ENCODE peak calls at places on chromosome 19, in eight cellular contexts. Z, S, X, G, C, V, O and Q are unnamed samples. For H3K4me1, the result is how much of the 10 kb centered on the place peaks cover.

GRCh38 chr19:49809155-49809986 is 3.7 kb downstream of the FUZ start:
- DNase-seq in O (peak), Z (peak), X (no peak), G (no peak), C (no peak), V (peak), S (peak), Q (peak)

GRCh38 chr19:10390652-10391286 is 10.4 kb upstream of the TYK2 start:
- DNase-seq in X (peak), C (no peak), S (peak), V (peak), G (peak), O (peak), Z (peak), Q (peak)

GRCh38 chr19:34976611-34977010 is 12.6 kb upstream of the ZNF792 start:
- DNase-seq in X (no peak), V (no peak), G (no peak), C (no peak), O (peak), S (no peak), Z (no peak), Q (no peak)

GRCh38 chr19:1001538-1002166 is 1.4 kb downstream of the GRIN3B start:
- DNase-seq in V (peak), X (peak), Z (peak), S (peak), O (no peak), G (no peak), C (no peak), Q (peak)

GRCh38 chr19:18100710-18101109 is 3.1 kb downstream of the MAST3 start:
- DNase-seq in V (peak), Z (peak), C (no peak), G (no peak), S (no peak), X (no peak), O (no peak), Q (no peak)

GRCh38 chr19:58059003-58059671 is at the start of gene ZNF135:
- DNase-seq in C (no peak), G (peak), Z (peak), S (peak), V (peak), O (peak), X (peak), Q (peak)

GRCh38 chr19:51301266-51301665 is 10.2 kb upstream of the IGLON5 start:
- DNase-seq in S (no peak), V (no peak), X (no peak), Z (no peak), O (no peak), G (no peak), C (no peak), Q (no peak)

GRCh38 chr19:57949296-57949695 is 1.8 kb upstream of the ZNF256 start:
- DNase-seq in X (no peak), O (no peak), S (no peak), G (no peak), V (no peak), C (no peak), Z (no peak), Q (no peak)

GRCh38 chr19:11480927-11481776 is at the start of gene ELAVL3:
- DNase-seq in O (no peak), G (no peak), C (no peak), Z (peak), S (no peak), X (no peak), V (no peak), Q (peak)

GRCh38 chr19:51090471-51090870 is 7.8 kb upstream of the KLK14 start:
- DNase-seq in C (no peak), O (no peak), X (no peak), V (no peak), G (no peak), Z (no peak), S (no peak), Q (no peak)

GRCh38 chr19:11659612-11660011 is 62.3 kb downstream of the ZNF627 start:
- DNase-seq in S (no peak), O (no peak), Z (no peak), X (no peak), V (no peak), G (no peak), C (no peak), Q (no peak)

GRCh38 chr19:12885749-12886706 is 973 bp downstream of the KLF1 start:
- DNase-seq in S (no peak), Z (peak), X (peak), O (no peak), V (no peak), C (no peak), G (no peak), Q (peak)

GRCh38 chr19:18612772-18613588 is at the start of gene TMEM59L:
- DNase-seq in C (no peak), Z (peak), S (no peak), O (no peak), X (no peak), V (peak), G (no peak), Q (peak)

GRCh38 chr19:15300533-15301194 is 31.7 kb downstream of the BRD4 start:
- DNase-seq in G (peak), O (no peak), V (no peak), Z (no peak), X (no peak), S (no peak), C (no peak), Q (no peak)

GRCh38 chr19:40650749-40651305 is 39.6 kb downstream of the NUMBL start:
- DNase-seq in Z (no peak), X (no peak), C (no peak), S (no peak), O (peak), V (no peak), G (peak), Q (no peak)

GRCh38 chr19:2266183-2266993 is 10.2 kb upstream of the JSRP1 start:
- DNase-seq in O (peak), Z (no peak), G (peak), X (peak), S (peak), C (peak), V (peak), Q (peak)

GRCh38 chr19:50266896-50267295 is 62.3 kb downstream of the KCNC3 start:
- DNase-seq in O (no peak), G (no peak), X (peak), V (peak), Z (peak), C (no peak), S (no peak), Q (no peak)

GRCh38 chr19:35248310-35249145 is at the start of gene LSR:
- DNase-seq in O (no peak), G (no peak), Z (peak), C (peak), V (peak), S (peak), X (peak), Q (no peak)

GRCh38 chr19:1262687-1263123 is 6.4 kb upstream of the CIRBP start:
- DNase-seq in Z (peak), V (no peak), X (no peak), O (no peak), S (no peak), C (no peak), G (no peak), Q (no peak)

GRCh38 chr19:9043524-9043923 is 33.3 kb upstream of the MUC16 start:
- DNase-seq in Z (peak), S (no peak), V (no peak), X (no peak), C (no peak), O (no peak), G (no peak), Q (no peak)

GRCh38 chr19:36030264-36031148 is 2.2 kb downstream of the CLIP3 start:
- DNase-seq in O (no peak), S (no peak), V (no peak), Z (no peak), C (no peak), G (no peak), X (no peak), Q (no peak)

DNA sequence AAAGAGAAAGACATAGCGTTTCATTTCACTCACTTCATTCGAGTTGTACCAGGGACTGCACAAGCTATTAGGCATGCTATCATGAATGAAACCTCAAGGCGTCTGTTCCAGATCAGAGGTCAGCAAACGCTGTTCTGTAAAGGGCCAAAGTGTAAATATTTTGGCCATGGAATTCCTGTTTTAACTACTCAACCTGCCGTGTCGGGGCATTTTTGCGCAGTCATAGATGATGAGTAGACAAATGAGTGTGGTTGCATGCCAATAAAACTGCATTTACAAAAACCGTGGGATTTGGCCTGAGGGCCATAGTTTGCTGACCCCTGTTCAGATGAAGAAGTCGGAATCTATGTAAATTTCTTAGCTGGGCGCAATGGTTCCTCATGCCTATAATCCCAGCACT is 6.5 kb downstream of the INSR start:
- DNase-seq in G (no peak), X (no peak), O (no peak), Z (no peak), V (no peak), C (no peak), S (no peak), Q (no peak)
- H3K4me1 ChIP-seq in G (under half), X (under half), O (under half), Z (under half), V (under half), C (under half), S (under half), Q (under half)

GRCh38 chr19:4832776-4833175 is 1.3 kb upstream of the TICAM1 start:
- DNase-seq in S (no peak), X (no peak), O (no peak), G (no peak), Z (no peak), V (no peak), C (no peak), Q (no peak)

GRCh38 chr19:4830768-4831265 is 695 bp downstream of the TICAM1 start:
- DNase-seq in G (no peak), V (no peak), S (no peak), Z (no peak), O (no peak), X (no peak), C (no peak), Q (no peak)

GRCh38 chr19:4830332-4830731 is 1.2 kb downstream of the TICAM1 start:
- DNase-seq in Z (no peak), O (no peak), S (no peak), X (no peak), G (no peak), V (no peak), C (no peak), Q (no peak)

GRCh38 chr19:4831351-4832340 is at the start of gene TICAM1:
- DNase-seq in S (peak), V (peak), X (peak), G (peak), C (peak), Z (no peak), O (peak), Q (peak)

GRCh38 chr19:4829001-4829712 is 2.4 kb downstream of the TICAM1 start:
- DNase-seq in G (no peak), X (peak), C (no peak), S (no peak), V (no peak), O (no peak), Z (no peak), Q (no peak)
- H3K4me3 ChIP-seq in G (no peak), X (no peak), C (no peak), S (no peak), V (no peak), O (no peak), Z (no peak), Q (no peak)

GRCh38 chr19:3381701-3382372 is 15.5 kb downstream of the NFIC start:
- DNase-seq in G (no peak), V (peak), C (no peak), O (peak), S (no peak), Z (no peak), X (no peak), Q (no peak)
- H3K4me1 ChIP-seq in G (under half), V (half or more), C (under half), O (half or more), S (half or more), Z (under half), X (under half), Q (under half)

DNA sequence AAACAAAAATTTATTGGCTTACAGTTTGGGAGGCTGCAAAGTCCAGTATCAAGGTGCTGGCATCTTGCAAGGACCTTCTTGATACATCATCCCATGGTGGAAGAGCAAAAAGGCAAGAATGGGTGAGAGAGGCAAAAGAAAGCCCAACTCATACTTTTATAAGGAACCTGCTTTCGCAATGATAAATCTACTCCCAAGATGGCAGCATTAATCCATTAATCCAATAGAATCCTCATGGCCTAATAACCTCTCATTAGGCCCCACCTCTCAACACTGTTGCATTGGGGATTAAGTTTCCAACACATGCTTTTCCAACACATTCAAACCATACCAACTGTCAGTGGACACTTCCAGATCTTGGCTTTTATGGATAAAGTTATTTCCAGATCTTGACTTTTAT is 48.7 kb upstream of the ZNF507 start:
- DNase-seq in O (no peak), V (no peak), Z (no peak), G (no peak), C (no peak), X (no peak), S (no peak), Q (no peak)
- H3K4me3 ChIP-seq in O (no peak), V (no peak), Z (no peak), G (no peak), C (no peak), X (no peak), S (no peak), Q (no peak)

GRCh38 chr19:55683449-55684261 is 8.6 kb downstream of the EPN1 start:
- DNase-seq in S (no peak), C (no peak), G (no peak), V (no peak), X (peak), O (no peak), Z (no peak), Q (no peak)
- H3K4me1 ChIP-seq in S (under half), C (under half), G (under half), V (half or more), X (under half), O (under half), Z (under half), Q (under half)

DNA sequence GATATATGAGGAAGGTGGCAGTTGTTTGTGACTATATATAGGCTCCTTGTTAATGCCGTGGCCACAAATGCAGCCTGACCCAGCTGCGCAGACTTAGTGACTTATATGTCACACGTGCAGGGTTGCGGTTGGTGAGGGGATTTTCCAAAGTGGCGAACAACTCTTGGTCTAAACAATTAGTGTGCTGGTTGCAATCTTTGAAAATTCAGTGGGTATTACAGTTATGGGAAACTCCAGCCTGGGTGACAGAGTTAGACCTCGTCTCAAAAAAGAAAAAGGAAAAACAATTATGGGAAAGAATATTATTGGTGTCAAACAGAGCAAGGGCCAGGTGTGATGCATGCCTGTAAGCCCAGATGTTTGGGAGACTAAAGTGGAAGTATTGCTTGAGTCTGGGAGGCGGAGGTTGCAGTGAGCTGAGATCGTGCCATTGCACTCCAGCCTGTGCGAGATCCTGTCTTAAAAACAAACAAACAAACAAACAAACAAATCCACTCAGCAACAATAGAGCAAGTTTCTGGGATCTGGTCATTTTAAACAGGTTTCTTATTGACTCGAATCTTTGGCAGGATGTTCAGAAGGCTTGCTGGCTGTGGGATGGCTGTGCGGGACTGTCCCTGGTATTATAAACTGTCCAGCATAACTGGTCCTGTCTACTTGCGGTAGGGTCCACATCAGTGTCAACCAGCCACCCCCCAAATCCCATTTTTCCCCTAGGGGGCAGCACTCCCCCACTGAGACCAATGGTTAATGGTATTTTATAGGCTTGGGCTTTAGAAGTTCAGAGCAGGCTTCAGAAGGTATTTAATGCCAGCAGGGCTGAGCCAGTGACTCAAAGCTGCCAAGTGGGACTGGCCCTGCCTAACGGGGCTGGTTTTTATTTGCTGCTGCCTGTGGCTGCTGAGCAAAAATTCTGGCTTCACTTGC is 15.4 kb downstream of the RELB start:
- DNase-seq in V (peak), S (no peak), Z (peak), X (no peak), O (peak), C (no peak), G (peak), Q (peak)
- H3K4me3 ChIP-seq in V (no peak), S (no peak), Z (no peak), X (no peak), O (no peak), C (no peak), G (no peak), Q (no peak)

GRCh38 chr19:53906211-53907192 is 2.6 kb upstream of the CACNG7 start:
- DNase-seq in G (no peak), Z (peak), O (no peak), V (peak), S (peak), X (peak), C (peak), Q (peak)

GRCh38 chr19:53900191-53900860 is 8.8 kb upstream of the CACNG7 start:
- DNase-seq in Z (no peak), G (no peak), S (no peak), C (no peak), O (no peak), V (no peak), X (no peak), Q (no peak)

GRCh38 chr19:53905787-53906186 is 3.3 kb upstream of the CACNG7 start:
- DNase-seq in V (no peak), S (no peak), X (no peak), C (no peak), O (no peak), G (no peak), Z (no peak), Q (no peak)

GRCh38 chr19:53904909-53905308 is 4.2 kb upstream of the CACNG7 start:
- DNase-seq in S (no peak), C (no peak), Z (no peak), X (no peak), O (no peak), V (no peak), G (no peak), Q (no peak)

DNA sequence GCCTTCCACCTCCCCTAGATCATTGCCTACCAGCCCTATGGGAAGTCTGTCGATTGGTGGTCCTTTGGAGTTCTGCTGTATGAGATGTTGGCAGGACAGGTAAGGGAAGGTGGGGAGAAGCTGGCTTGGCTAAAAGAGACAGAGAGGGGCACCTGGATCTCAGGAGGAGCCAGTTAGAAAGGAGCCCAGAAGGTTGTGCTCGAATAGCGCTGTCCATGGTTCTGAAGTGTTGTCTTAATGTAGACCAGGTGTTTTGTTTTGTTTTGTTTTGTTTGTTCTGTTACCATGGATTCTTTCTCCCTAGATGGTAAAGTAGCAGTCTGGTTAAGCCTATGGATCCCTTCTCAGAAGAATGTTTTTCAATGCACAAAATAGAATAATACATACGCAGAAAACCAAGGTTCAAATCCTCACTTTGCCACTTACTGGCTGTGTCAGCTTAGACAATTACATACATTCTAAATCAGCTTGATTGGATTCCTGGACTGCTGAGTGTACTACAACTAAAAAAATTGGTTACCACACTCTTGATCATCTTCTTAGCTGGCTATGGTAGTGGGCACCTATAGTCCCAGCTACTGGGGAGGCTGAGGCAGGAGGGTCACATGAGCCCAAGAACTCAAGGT is 5.9 kb upstream of the CACNG7 start:
- DNase-seq in C (no peak), X (no peak), O (no peak), Z (peak), S (no peak), V (peak), G (peak), Q (no peak)
- H3K4me1 ChIP-seq in C (under half), X (under half), O (under half), Z (under half), S (under half), V (under half), G (under half), Q (under half)

GRCh38 chr19:31120952-31121351 is 228.3 kb downstream of the TSHZ3 start:
- DNase-seq in C (no peak), Z (no peak), V (no peak), X (no peak), S (no peak), G (no peak), O (no peak), Q (no peak)

GRCh38 chr19:31121501-31121900 is 227.7 kb downstream of the TSHZ3 start:
- DNase-seq in C (no peak), G (no peak), X (no peak), V (no peak), O (no peak), S (no peak), Z (no peak), Q (no peak)

GRCh38 chr19:31118926-31119325 is 230.3 kb downstream of the TSHZ3 start:
- DNase-seq in Z (no peak), V (no peak), S (no peak), G (no peak), C (no peak), X (no peak), O (peak), Q (no peak)

GRCh38 chr19:31118292-31118925 is 230.8 kb downstream of the TSHZ3 start:
- DNase-seq in C (no peak), S (no peak), O (peak), V (no peak), G (no peak), Z (peak), X (no peak), Q (no peak)

DNA sequence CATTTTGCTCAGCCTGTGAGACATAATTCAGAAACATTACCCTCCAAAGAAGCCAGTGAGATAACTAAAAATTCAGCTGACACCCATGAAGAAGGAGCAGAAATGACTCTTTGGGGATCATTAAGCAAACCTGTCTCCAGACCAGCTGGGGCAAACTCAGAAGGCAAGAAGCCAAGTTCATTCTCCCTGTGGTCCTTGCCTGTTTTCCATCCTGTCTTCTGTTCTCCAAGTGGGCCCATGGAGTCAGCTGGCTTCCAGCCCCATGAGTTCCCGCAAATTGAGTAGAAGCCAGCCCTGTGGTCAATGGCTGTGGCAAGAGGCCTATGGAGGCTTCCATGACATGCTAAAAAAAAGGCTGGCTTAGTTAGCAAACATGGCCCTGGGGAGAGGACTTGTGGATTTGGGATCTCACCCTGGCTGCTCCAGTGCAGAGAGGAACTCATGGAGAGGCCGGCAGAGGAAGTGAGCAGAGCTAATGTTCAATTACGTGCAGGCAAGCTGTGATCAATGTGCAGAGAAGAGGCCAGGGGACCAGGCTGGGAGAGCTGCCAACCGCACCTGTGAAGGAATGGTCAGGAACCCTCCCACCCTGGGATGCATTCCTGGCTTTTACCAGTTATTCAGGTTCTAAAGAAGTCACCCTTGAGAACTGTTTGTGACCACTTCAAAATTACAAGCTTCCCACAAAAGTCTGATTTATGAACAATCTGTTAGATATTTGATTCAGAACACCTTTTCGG is 229.1 kb downstream of the TSHZ3 start:
- DNase-seq in Z (no peak), O (peak), V (no peak), S (no peak), C (no peak), X (no peak), G (no peak), Q (no peak)
- H3K4me3 ChIP-seq in Z (no peak), O (no peak), V (no peak), S (no peak), C (no peak), X (no peak), G (no peak), Q (no peak)